ENCODE peak calls at places on chromosomes 6 and 20, in nine cellular contexts. A, Q, N, U, W, G, P, B and T are unnamed samples.
A peak's percentile ranks its signal among the peaks of the same experiment; 100 is the strongest.

GRCh38 chr20:38685853-38686473 is 38.3 kb upstream of the SLC32A1 start:
- DNase-seq in A (peak; percentile 74), Q (no peak), N (peak; percentile 73), U (peak; percentile 20), W (peak; percentile 72), G (peak; percentile 58), P (peak; percentile 45), B (no peak), T (no peak)

GRCh38 chr6:2118136-2118535 is 127.3 kb downstream of the GMDS start:
- DNase-seq in A (no peak), Q (no peak), N (no peak), U (no peak), W (no peak), G (no peak), P (no peak), B (no peak), T (no peak)

GRCh38 chr6:39204646-39205244 is 24.5 kb downstream of the KCNK5 start:
- DNase-seq in A (peak; percentile 85), Q (no peak), N (no peak), U (no peak), W (no peak), G (no peak), P (no peak), B (peak; percentile 77), T (no peak)

GRCh38 chr6:39791311-39791710 is 865 bp upstream of the DAAM2 start:
- DNase-seq in A (no peak), Q (no peak), N (no peak), U (peak; percentile 49), W (no peak), G (no peak), P (no peak), B (peak; percentile 60), T (no peak)

GRCh38 chr20:44832724-44833123 is 22.4 kb upstream of the RIMS4 start:
- DNase-seq in A (peak; percentile 39), Q (no peak), N (peak; percentile 59), U (peak; percentile 43), W (no peak), G (no peak), P (peak; percentile 50), B (no peak), T (no peak)

GRCh38 chr6:127186889-127187288 is 68.4 kb downstream of the RSPO3 start:
- DNase-seq in A (peak; percentile 60), Q (peak; percentile 41), N (no peak), U (no peak), W (peak; percentile 74), G (peak; percentile 53), P (peak; percentile 35), B (peak; percentile 68), T (peak; percentile 82)

GRCh38 chr6:88574666-88575065 is 388.8 kb downstream of the RNGTT start:
- DNase-seq in A (no peak), Q (no peak), N (no peak), U (no peak), W (no peak), G (no peak), P (no peak), B (no peak), T (no peak)

GRCh38 chr6:27972750-27973149 is 15.7 kb downstream of the OR2B6 start:
- DNase-seq in A (no peak), Q (no peak), N (no peak), U (no peak), W (no peak), G (no peak), P (no peak), B (no peak), T (no peak)

GRCh38 chr6:127844529-127844928 is 56.3 kb downstream of the THEMIS start:
- DNase-seq in A (no peak), Q (no peak), N (no peak), U (no peak), W (no peak), G (no peak), P (no peak), B (no peak), T (no peak)

GRCh38 chr20:699811-700338 is 24.3 kb upstream of the SCRT2 start:
- DNase-seq in A (peak; percentile 74), Q (no peak), N (no peak), U (peak; percentile 78), W (no peak), G (no peak), P (no peak), B (no peak), T (no peak)

GRCh38 chr6:74534485-74535211 is 671.2 kb downstream of the COL12A1 start:
- DNase-seq in A (no peak), Q (no peak), N (peak; percentile 2), U (no peak), W (no peak), G (no peak), P (no peak), B (no peak), T (no peak)

GRCh38 chr20:52411611-52412010 is 220.0 kb upstream of the ZFP64 start:
- DNase-seq in A (no peak), Q (no peak), N (no peak), U (no peak), W (no peak), G (no peak), P (no peak), B (no peak), T (no peak)

GRCh38 chr20:44643596-44644383 is 7.7 kb downstream of the ADA start:
- DNase-seq in A (peak; percentile 84), Q (no peak), N (peak; percentile 93), U (no peak), W (peak; percentile 87), G (peak; percentile 59), P (peak; percentile 87), B (no peak), T (no peak)

GRCh38 chr6:46440133-46440532 is 51.1 kb downstream of the RCAN2 start:
- DNase-seq in A (no peak), Q (no peak), N (no peak), U (no peak), W (no peak), G (no peak), P (no peak), B (no peak), T (no peak)

GRCh38 chr6:170076466-170077165 is 214.3 kb downstream of the DLL1 start:
- DNase-seq in A (peak; percentile 17), Q (no peak), N (no peak), U (no peak), W (peak; percentile 53), G (no peak), P (no peak), B (no peak), T (peak; percentile 57)

GRCh38 chr6:168061269-168062210 is 17.5 kb downstream of the FRMD1 start:
- DNase-seq in A (no peak), Q (no peak), N (no peak), U (no peak), W (no peak), G (no peak), P (no peak), B (no peak), T (no peak)

GRCh38 chr6:67908377-67908776 is 726.7 kb upstream of the ADGRB3 start:
- DNase-seq in A (no peak), Q (no peak), N (no peak), U (no peak), W (no peak), G (no peak), P (no peak), B (no peak), T (no peak)

GRCh38 chr6:8236956-8237355 is 134.6 kb upstream of the EEF1E1 start:
- DNase-seq in A (no peak), Q (no peak), N (no peak), U (no peak), W (no peak), G (no peak), P (peak; percentile 50), B (no peak), T (no peak)

GRCh38 chr6:151160869-151161268 is 78.9 kb upstream of the AKAP12 start:
- DNase-seq in A (no peak), Q (no peak), N (no peak), U (no peak), W (peak; percentile 82), G (no peak), P (peak; percentile 92), B (no peak), T (no peak)

GRCh38 chr20:49699200-49699992 is 14.3 kb downstream of the B4GALT5 start:
- DNase-seq in A (no peak), Q (no peak), N (peak; percentile 87), U (no peak), W (no peak), G (no peak), P (peak; percentile 82), B (no peak), T (no peak)

GRCh38 chr20:7926767-7927166 is 13.5 kb downstream of the HAO1 start:
- DNase-seq in A (no peak), Q (no peak), N (no peak), U (peak; percentile 49), W (no peak), G (peak; percentile 11), P (peak; percentile 51), B (peak; percentile 11), T (no peak)

GRCh38 chr20:19974621-19975435 is 42.3 kb upstream of the NAA20 start:
- DNase-seq in A (no peak), Q (no peak), N (peak; percentile 29), U (peak; percentile 94), W (peak; percentile 96), G (no peak), P (peak; percentile 93), B (no peak), T (peak; percentile 84)

GRCh38 chr6:138465007-138465645 is 34.2 kb downstream of the NHSL1 start:
- DNase-seq in A (no peak), Q (no peak), N (peak; percentile 21), U (no peak), W (no peak), G (no peak), P (peak; percentile 98), B (no peak), T (no peak)

GRCh38 chr20:43996240-43996930 is 81.7 kb downstream of the TOX2 start:
- DNase-seq in A (no peak), Q (no peak), N (no peak), U (no peak), W (no peak), G (no peak), P (no peak), B (no peak), T (no peak)

GRCh38 chr20:62448038-62448437 is 20.7 kb upstream of the RBBP8NL start:
- DNase-seq in A (no peak), Q (no peak), N (no peak), U (no peak), W (no peak), G (no peak), P (no peak), B (no peak), T (peak; percentile 8)